ENCODE peak calls at places on chromosomes 6 and 20, in ten cellular contexts. U, F, Z, C, S, V, X, H, G and L are unnamed samples.

GRCh38 chr6:165847407-165848098 is 184.5 kb upstream of the PDE10A start:
- DNase-seq in U (peak), X (peak), H (peak), V (peak), Z (no peak), G (no peak), F (no peak), C (no peak), S (peak), L (peak)

GRCh38 chr6:31834704-31835375 is 7.3 kb downstream of the HSPA1B start:
- DNase-seq in U (no peak), Z (no peak), V (peak), F (peak), H (peak), S (peak), X (no peak), C (peak), G (peak), L (peak)

GRCh38 chr20:49979030-49979832 is 3.5 kb upstream of the SNAI1 start:
- DNase-seq in H (peak), S (peak), F (no peak), U (no peak), Z (no peak), X (no peak), G (no peak), V (peak), C (peak), L (no peak)

GRCh38 chr20:20549699-20550098 is 162.7 kb downstream of the RALGAPA2 start:
- DNase-seq in U (peak), V (no peak), S (peak), G (no peak), F (no peak), X (peak), C (no peak), Z (peak), H (no peak), L (no peak)

GRCh38 chr20:55160996-55161395 is 685.6 kb downstream of the DOK5 start:
- DNase-seq in G (no peak), X (peak), C (no peak), Z (peak), S (no peak), F (no peak), V (no peak), U (peak), H (no peak), L (no peak)

GRCh38 chr6:30006170-30007131 is 54.6 kb upstream of the POLR1H start:
- DNase-seq in F (no peak), G (peak), X (peak), S (peak), Z (no peak), C (no peak), H (peak), V (no peak), U (no peak), L (no peak)

GRCh38 chr6:157274471-157275226 is 48.7 kb downstream of the TMEM242 start:
- DNase-seq in Z (peak), U (peak), X (peak), F (no peak), C (peak), H (peak), V (peak), G (peak), S (peak), L (peak)

GRCh38 chr20:44074252-44075151 is 112.5 kb downstream of the JPH2 start:
- DNase-seq in Z (peak), U (peak), F (peak), X (peak), H (no peak), G (peak), V (no peak), S (no peak), C (no peak), L (peak)

GRCh38 chr20:63333241-63333836 is 27.8 kb downstream of the CHRNA4 start:
- DNase-seq in V (no peak), U (no peak), Z (no peak), G (no peak), F (no peak), S (no peak), X (no peak), H (no peak), C (no peak), L (no peak)

GRCh38 chr6:106525111-106525884 is 104.0 kb downstream of the RTN4IP1 start:
- DNase-seq in V (no peak), C (no peak), S (no peak), X (peak), U (no peak), H (no peak), Z (no peak), F (no peak), G (no peak), L (no peak)

GRCh38 chr6:13420269-13420668 is 67.1 kb downstream of the GFOD1 start:
- DNase-seq in V (no peak), S (no peak), G (no peak), F (no peak), X (peak), Z (no peak), U (peak), H (no peak), C (no peak), L (no peak)
- TF ChIP-seq CTCF in V (no peak), S (no peak), G (no peak), F (no peak), X (no peak), Z (no peak), U (no peak), H (no peak), C (no peak), L (no peak)

DNA sequence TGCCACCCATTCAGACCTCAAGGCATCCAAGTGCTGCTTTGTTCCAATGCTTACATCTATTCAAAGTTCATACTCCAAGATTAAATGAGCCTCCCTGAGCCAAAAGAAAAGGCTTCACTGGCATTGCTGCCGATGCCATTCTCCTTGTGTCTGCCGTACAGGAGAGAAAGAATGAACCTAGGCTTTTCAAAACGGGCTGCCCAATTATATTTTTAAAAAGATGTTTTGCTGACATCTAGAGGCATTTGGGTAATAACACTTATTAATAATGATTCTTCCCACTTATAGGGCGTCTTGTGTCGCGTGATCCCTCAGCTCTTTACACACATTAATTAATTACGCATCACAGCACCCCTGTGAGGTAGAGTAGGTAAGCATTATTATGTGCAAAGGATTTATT is 545.6 kb downstream of the PKHD1 start:
- DNase-seq in U (peak), F (no peak), Z (peak), V (no peak), G (no peak), H (no peak), X (no peak), C (no peak), S (peak), L (no peak)
- TF ChIP-seq CTCF in U (no peak), F (no peak), Z (peak), V (peak), G (no peak), H (no peak), X (no peak), C (no peak), S (peak), L (peak)

GRCh38 chr20:38447251-38447661 is 12.1 kb upstream of the SNHG17 start:
- DNase-seq in H (peak), C (no peak), F (no peak), V (no peak), G (no peak), X (no peak), S (no peak), U (no peak), Z (no peak), L (no peak)
- TF ChIP-seq CTCF in H (no peak), C (no peak), F (no peak), V (no peak), G (no peak), X (no peak), S (no peak), U (no peak), Z (no peak), L (no peak)

DNA sequence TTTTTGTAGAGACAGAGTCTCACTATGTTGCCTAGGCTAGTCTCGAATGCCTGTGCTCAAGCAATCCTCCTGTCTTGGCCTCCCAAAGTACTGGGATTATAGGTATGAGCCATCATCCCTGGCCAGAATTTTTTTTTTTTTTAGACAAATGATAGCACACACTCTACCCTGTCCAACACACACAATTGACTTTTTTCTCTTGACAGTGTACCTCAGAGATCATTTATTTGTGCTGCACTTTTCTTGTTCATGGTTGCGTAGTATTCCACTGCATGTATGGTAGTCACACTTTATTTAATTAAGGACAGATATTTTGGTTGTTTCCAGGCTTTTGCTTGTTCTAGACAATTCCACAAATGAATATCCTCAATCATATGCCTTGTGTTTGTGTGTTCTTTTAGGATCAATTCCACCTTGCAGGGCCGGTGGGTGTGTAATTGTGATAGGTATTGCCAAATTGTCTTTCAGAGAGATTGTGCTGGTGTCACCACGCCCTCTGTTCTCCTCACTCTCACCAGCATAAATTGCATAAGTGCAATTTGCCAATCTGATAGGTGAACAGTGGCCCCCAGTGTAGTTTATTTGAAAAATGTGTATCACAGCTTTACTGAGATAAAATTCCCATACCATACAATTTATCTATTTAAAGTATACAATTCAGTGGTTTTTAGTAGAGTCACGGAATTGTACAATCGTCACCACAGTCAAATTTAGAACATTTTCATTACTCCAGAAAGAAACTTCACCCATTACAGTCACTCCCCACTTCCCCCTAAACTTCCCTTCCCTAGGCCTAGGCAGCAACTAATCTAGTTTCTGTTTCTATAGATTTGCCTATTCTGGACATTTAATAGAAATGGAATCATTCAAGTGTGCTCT is 20.1 kb downstream of the SRC start:
- DNase-seq in F (peak), Z (no peak), H (no peak), S (no peak), G (no peak), V (no peak), C (no peak), X (no peak), U (no peak), L (no peak)
- TF ChIP-seq CTCF in F (no peak), Z (no peak), H (no peak), S (no peak), G (no peak), V (no peak), C (no peak), X (no peak), U (no peak), L (no peak)